ENCODE peak calls at places on chromosomes 12 and 14, in ten cellular contexts. D, L, J, M, W, F, B, Q, P and A are unnamed samples.

GRCh38 chr12:590206-590750 is 73.0 kb downstream of the NINJ2 start:
- DNase-seq in D (no peak), W (no peak), F (no peak), P (no peak), Q (no peak), J (no peak), M (no peak), L (no peak), B (no peak), A (no peak)

GRCh38 chr14:47539065-47539464 is 136.3 kb downstream of the MDGA2 start:
- DNase-seq in L (no peak), F (peak), J (no peak), P (peak), B (no peak), W (no peak), Q (peak), M (no peak), D (no peak), A (peak)

GRCh38 chr12:122937622-122938091 is 28.6 kb downstream of the ABCB9 start:
- DNase-seq in F (peak), D (no peak), W (no peak), Q (peak), J (no peak), B (no peak), P (no peak), L (no peak), M (no peak), A (no peak)

GRCh38 chr14:88477513-88478250 is 77.1 kb downstream of the PTPN21 start:
- DNase-seq in F (no peak), M (no peak), Q (peak), B (no peak), W (no peak), P (no peak), L (no peak), D (no peak), J (no peak), A (no peak)

GRCh38 chr12:56951582-56952339 is 5.6 kb downstream of the RDH16 start:
- DNase-seq in D (no peak), Q (no peak), L (no peak), J (no peak), F (no peak), B (no peak), P (no peak), W (no peak), M (no peak), A (no peak)

GRCh38 chr12:102301547-102301946 is 103.9 kb upstream of the PMCH start:
- DNase-seq in J (no peak), B (no peak), M (no peak), D (no peak), P (no peak), Q (no peak), L (no peak), W (no peak), F (no peak), A (no peak)

GRCh38 chr14:51880810-51881580 is 20.6 kb downstream of the GNG2 start:
- DNase-seq in P (no peak), Q (peak), W (no peak), M (no peak), B (no peak), F (no peak), L (no peak), D (no peak), J (no peak), A (no peak)

GRCh38 chr12:104467346-104467837 is 10.6 kb downstream of the CHST11 start:
- DNase-seq in F (no peak), J (no peak), Q (no peak), P (no peak), W (no peak), D (no peak), B (no peak), L (no peak), M (no peak), A (no peak)

GRCh38 chr12:116337312-116337711 is 59.8 kb upstream of the MED13L start:
- DNase-seq in F (no peak), W (no peak), M (no peak), J (no peak), L (no peak), Q (no peak), D (no peak), P (no peak), B (no peak), A (no peak)

GRCh38 chr12:40907115-40907521 is 214.9 kb downstream of the CNTN1 start:
- DNase-seq in P (no peak), B (no peak), W (no peak), F (no peak), D (no peak), J (no peak), Q (no peak), M (no peak), L (no peak), A (no peak)

GRCh38 chr14:95173518-95173917 is 16.2 kb upstream of the DICER1 start:
- DNase-seq in Q (no peak), M (no peak), D (no peak), J (no peak), B (no peak), F (no peak), L (no peak), W (no peak), P (no peak), A (no peak)

DNA sequence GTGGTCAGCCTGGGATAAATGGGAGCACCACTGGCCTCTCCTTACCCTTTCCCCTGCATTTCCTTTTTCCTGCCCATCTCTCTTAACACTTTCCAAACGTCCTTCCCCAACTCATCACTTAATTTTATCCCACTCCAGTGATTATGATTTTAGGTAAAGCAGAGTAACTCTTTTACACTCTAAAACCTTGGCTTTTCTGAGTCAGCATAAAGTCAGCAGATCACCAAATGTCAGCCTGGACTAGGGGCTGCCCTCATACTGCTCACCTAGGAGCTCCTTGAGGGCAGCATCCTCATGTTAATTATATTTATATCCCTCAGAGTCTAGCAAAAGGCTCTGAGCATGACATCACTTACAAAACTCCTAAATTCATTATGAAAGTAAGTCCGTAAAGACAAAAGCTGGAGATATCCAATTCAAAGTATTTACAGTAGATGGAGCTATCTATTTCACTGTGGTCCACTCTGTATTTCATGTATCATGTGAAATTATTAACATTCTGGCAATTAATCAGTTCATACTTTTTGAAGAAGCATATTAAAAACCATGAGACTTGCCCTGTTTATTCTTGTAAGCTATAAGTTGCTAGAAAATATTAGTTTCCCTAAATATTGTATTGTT is 17.0 kb upstream of the DICER1 start:
- DNase-seq in P (no peak), Q (peak), B (no peak), F (no peak), M (no peak), L (no peak), W (no peak), D (no peak), J (no peak), A (no peak)
- TF ChIP-seq CTCF in P (no peak), Q (peak), B (peak), F (peak), M (no peak), L (peak), W (no peak), D (no peak), J (no peak), A (no peak)

GRCh38 chr12:64335886-64336466 is 54.6 kb downstream of the C12orf56 start:
- DNase-seq in P (no peak), L (no peak), B (no peak), D (no peak), M (no peak), Q (no peak), W (no peak), F (no peak), J (no peak), A (no peak)
- TF ChIP-seq CTCF in P (no peak), L (no peak), B (no peak), D (no peak), M (no peak), Q (no peak), W (no peak), F (no peak), J (no peak), A (no peak)

DNA sequence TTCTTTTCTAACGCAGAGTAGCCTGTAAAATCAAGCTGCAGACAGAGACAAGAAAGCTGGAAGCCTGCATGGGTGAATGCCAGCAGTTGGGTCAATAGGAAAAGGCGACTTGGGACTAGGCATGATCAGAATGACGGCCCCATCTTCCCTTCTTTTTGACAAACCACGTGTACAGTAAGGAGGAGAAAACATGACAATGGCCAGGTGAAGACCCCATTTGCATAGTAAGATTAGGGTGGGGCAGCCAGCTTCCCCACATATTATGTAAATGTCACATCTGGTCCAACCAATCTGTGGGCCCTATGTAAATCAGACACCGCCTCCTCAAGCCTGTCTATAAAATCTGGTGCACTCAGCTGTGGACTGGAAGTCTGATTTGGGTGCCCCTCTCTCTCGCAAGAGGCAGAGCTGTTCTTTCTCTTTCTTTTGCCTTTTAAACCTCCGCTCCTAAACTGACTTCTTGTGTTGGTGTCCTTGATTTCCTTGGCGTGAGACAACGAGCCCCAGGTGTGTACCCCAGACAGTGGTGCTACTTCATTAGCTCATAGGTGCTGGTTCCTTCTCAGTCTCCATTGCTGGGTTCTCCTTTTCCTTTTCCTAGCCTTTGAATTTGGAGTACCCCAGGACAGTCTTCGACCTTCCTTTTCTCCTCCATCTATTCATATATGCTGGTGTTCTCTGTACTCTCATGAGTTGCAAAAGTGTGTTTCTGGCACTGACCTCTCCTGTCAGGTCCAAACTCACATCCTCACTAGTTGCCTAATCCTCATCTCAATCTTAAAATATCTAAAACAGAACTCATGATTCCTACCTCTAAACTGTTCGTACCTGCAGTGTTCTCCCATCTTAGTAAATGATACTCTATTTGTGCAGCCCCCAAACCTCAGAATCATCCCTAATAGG is 9.4 kb upstream of the DHRS7 start:
- DNase-seq in B (no peak), W (no peak), L (no peak), J (no peak), D (no peak), F (no peak), Q (no peak), M (no peak), P (no peak), A (no peak)
- TF ChIP-seq CTCF in B (no peak), W (no peak), L (no peak), J (no peak), D (no peak), F (no peak), Q (no peak), M (no peak), P (no peak), A (no peak)

GRCh38 chr14:105554022-105554421 is 27.6 kb downstream of the TMEM121 start:
- DNase-seq in D (no peak), L (no peak), Q (no peak), F (no peak), B (no peak), J (no peak), W (no peak), M (no peak), P (no peak), A (no peak)
- TF ChIP-seq CTCF in D (no peak), L (no peak), Q (no peak), F (no peak), B (no peak), J (no peak), W (no peak), M (no peak), P (no peak), A (no peak)

GRCh38 chr12:69880566-69880965 is 55.5 kb downstream of the MYRFL start:
- DNase-seq in L (no peak), D (no peak), J (no peak), M (no peak), P (no peak), Q (peak), W (no peak), F (peak), B (no peak), A (no peak)
- TF ChIP-seq CTCF in L (no peak), D (no peak), J (no peak), M (no peak), P (no peak), Q (peak), W (no peak), F (peak), B (no peak), A (no peak)

GRCh38 chr14:76810525-76810924 is 2.2 kb downstream of the ANGEL1 start:
- DNase-seq in B (no peak), L (no peak), W (no peak), J (no peak), F (no peak), M (no peak), Q (no peak), P (no peak), D (no peak), A (no peak)

GRCh38 chr14:76812093-76812421 is 625 bp downstream of the ANGEL1 start:
- DNase-seq in M (no peak), J (no peak), P (no peak), F (peak), B (no peak), Q (no peak), L (no peak), D (no peak), W (no peak), A (no peak)

GRCh38 chr14:76812422-76813383 is at the start of gene ANGEL1:
- DNase-seq in J (peak), W (peak), F (peak), P (peak), M (peak), Q (peak), D (peak), L (peak), B (peak), A (peak)

GRCh38 chr14:76811561-76811960 is 1.1 kb downstream of the ANGEL1 start:
- DNase-seq in M (no peak), L (no peak), Q (no peak), F (no peak), P (no peak), B (no peak), D (no peak), W (no peak), J (no peak), A (no peak)

DNA sequence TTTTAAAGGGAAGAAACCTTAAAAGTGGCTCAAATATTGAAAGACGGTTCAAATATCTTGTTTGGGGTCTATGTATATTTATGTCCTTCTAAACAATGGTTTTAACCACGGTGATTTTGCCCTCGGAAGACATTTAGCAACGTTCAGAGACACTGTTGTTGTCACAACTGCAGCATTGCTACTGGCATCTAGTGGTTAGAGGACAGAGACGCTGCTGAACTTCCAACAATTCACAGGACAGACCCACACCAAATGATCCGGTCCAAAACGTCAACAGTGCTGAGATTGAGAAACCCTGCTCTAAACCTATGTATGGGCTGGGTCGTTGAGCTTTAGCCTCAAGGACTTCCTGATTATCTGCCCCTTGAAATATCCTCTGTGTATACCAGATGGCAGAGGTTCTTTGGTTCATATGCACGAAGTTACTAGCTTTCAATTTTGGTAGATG is 1.7 kb downstream of the ANGEL1 start:
- DNase-seq in B (no peak), Q (peak), D (no peak), F (peak), J (no peak), P (peak), W (no peak), M (no peak), L (no peak), A (no peak)
- TF ChIP-seq CTCF in B (peak), Q (peak), D (peak), F (peak), J (no peak), P (peak), W (no peak), M (no peak), L (peak), A (no peak)

GRCh38 chr12:127898616-127899015 is 368.4 kb upstream of the TMEM132C start:
- DNase-seq in D (no peak), L (no peak), Q (no peak), B (no peak), W (no peak), F (no peak), P (no peak), J (no peak), M (no peak), A (no peak)

GRCh38 chr12:127899981-127900380 is 367.0 kb upstream of the TMEM132C start:
- DNase-seq in B (no peak), W (peak), J (no peak), P (no peak), L (no peak), D (no peak), F (no peak), M (no peak), Q (no peak), A (no peak)

GRCh38 chr12:127888948-127889347 is 378.0 kb upstream of the TMEM132C start:
- DNase-seq in D (peak), W (no peak), M (peak), Q (no peak), P (no peak), F (no peak), J (no peak), L (no peak), B (no peak), A (no peak)

GRCh38 chr12:127893875-127894635 is 372.9 kb upstream of the TMEM132C start:
- DNase-seq in M (no peak), J (no peak), P (no peak), B (no peak), W (peak), Q (no peak), F (peak), L (no peak), D (no peak), A (peak)
- TF ChIP-seq CTCF in M (no peak), J (no peak), P (peak), B (peak), W (peak), Q (no peak), F (peak), L (peak), D (no peak), A (peak)

GRCh38 chr14:64767215-64767964 is 63.2 kb downstream of the PLEKHG3 start:
- DNase-seq in D (no peak), M (no peak), Q (no peak), L (no peak), W (no peak), P (no peak), B (no peak), J (no peak), F (no peak), A (no peak)

GRCh38 chr14:64768401-64769095 is 64.3 kb downstream of the PLEKHG3 start:
- DNase-seq in Q (no peak), B (no peak), F (no peak), D (no peak), M (no peak), L (no peak), W (no peak), J (no peak), P (no peak), A (no peak)

GRCh38 chr14:64764641-64765520 is 60.7 kb downstream of the PLEKHG3 start:
- DNase-seq in F (peak), P (peak), M (peak), B (peak), J (peak), Q (peak), L (peak), D (peak), W (peak), A (peak)

GRCh38 chr14:64765740-64766302 is 61.6 kb downstream of the PLEKHG3 start:
- DNase-seq in F (no peak), P (no peak), J (no peak), D (no peak), M (no peak), W (no peak), L (no peak), B (no peak), Q (no peak), A (no peak)

DNA sequence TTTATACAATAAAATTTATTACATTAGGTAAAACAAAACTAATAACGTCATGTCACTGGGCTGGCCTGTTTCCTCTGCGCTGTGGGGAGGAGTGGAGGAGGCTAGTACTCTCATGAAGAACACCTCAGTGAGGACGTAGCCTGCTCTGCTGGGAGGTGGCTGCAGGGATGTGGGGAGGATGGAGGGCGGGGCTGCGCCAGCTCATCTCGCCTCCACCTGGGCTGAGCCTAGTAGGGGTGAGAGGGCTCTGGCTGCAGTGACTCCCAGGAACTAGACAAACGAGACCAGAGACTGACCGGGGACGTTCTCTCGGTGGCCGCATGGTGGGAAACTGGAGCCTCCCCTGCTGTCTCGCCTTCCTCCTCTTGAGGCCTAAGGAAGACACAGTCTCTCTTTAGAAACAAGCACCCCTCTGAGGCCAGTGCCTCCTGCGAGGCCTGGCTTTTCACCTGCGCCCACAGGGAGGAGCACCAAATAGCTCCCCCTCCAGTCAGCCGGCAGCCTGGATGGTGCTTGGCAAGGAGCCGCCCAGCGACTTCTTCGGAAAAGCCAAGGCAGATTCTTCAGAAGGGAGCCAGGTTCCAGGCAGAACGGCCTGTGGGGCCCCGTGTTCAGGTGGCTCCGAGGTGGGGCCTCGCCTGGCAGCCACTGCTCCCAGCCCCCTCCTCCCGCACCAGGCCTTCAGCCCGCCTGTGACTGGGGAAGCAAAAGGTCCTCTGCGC is 62.4 kb downstream of the PLEKHG3 start:
- DNase-seq in Q (no peak), L (no peak), F (no peak), J (no peak), B (no peak), P (no peak), M (no peak), W (no peak), D (no peak), A (no peak)
- TF ChIP-seq CTCF in Q (no peak), L (no peak), F (no peak), J (no peak), B (no peak), P (no peak), M (no peak), W (no peak), D (no peak), A (no peak)